ENCODE peak calls at places on chromosome 13, in five cellular contexts. L, I, M, P and Q are unnamed samples.

GRCh38 chr13:20263393-20264044 is 31.4 kb upstream of the GJB6 start:
- DNase-seq in L (no peak), I (no peak), M (no peak), P (no peak), Q (no peak)

GRCh38 chr13:33676700-33677048 is 141.3 kb upstream of the RFC3 start:
- DNase-seq in L (peak; percentile 54), I (no peak), M (peak; percentile 66), P (no peak), Q (no peak)

GRCh38 chr13:113928701-113929627 is 44.9 kb downstream of the C13orf46 start:
- DNase-seq in L (peak; percentile 68), I (no peak), M (peak; percentile 71), P (peak; percentile 91), Q (no peak)

GRCh38 chr13:100438059-100438788 is 150.4 kb downstream of the GGACT start:
- DNase-seq in L (no peak), I (no peak), M (no peak), P (no peak), Q (no peak)

GRCh38 chr13:33262069-33262487 is 23.5 kb downstream of the STARD13 start:
- DNase-seq in L (peak; percentile 82), I (no peak), M (no peak), P (no peak), Q (no peak)

GRCh38 chr13:79799049-79799448 is 318.1 kb downstream of the NDFIP2 start:
- DNase-seq in L (no peak), I (no peak), M (no peak), P (no peak), Q (no peak)

GRCh38 chr13:33575378-33575777 is 242.6 kb upstream of the RFC3 start:
- DNase-seq in L (no peak), I (no peak), M (no peak), P (no peak), Q (no peak)

GRCh38 chr13:98475521-98475920 is 101.4 kb downstream of the STK24 start:
- DNase-seq in L (no peak), I (no peak), M (no peak), P (no peak), Q (no peak)